ENCODE peak calls at places on chromosomes 13 and 19, in seven cellular contexts. J is fibroblast of pulmonary artery, D is IMR-90, C is astrocyte of the spinal cord, W is endothelial cell, B is dorsolateral prefrontal cortex, Y is heart left ventricle. U is an unnamed sample.

GRCh38 chr19:50779504-50780457 is 9.5 kb downstream of the GPR32 start:
- DNase-seq in J (no peak), D (no peak), C (no peak), W (no peak), B (no peak), Y (no peak), U (no peak)

GRCh38 chr13:109904218-109904617 is 117.8 kb upstream of the IRS2 start:
- DNase-seq in J (no peak), D (no peak), C (no peak), W (no peak), B (no peak), Y (no peak), U (no peak)

GRCh38 chr13:48302920-48303330 is 626 bp upstream of the RB1 start:
- DNase-seq in J (no peak), D (peak; percentile 37), C (no peak), W (no peak), B (no peak), Y (no peak), U (no peak)

GRCh38 chr19:38617764-38618589 is at the start of gene MAP4K1:
- DNase-seq in J (no peak), D (no peak), C (no peak), W (no peak), B (no peak), Y (peak; percentile 38), U (no peak)

GRCh38 chr13:114025432-114026127 is 51.7 kb upstream of the C13orf46 start:
- DNase-seq in J (peak; percentile 74), D (peak; percentile 78), C (peak; percentile 86), W (no peak), B (no peak), Y (peak; percentile 43), U (no peak)

GRCh38 chr13:18948664-18949488 is 232.7 kb downstream of the TUBA3C start:
- DNase-seq in J (no peak), D (no peak), C (no peak), W (no peak), B (no peak), Y (no peak), U (no peak)

GRCh38 chr13:97242755-97243497 is 20.8 kb downstream of the MBNL2 start:
- DNase-seq in J (no peak), D (no peak), C (no peak), W (no peak), B (peak; percentile 83), Y (peak; percentile 39), U (no peak)

GRCh38 chr19:31349160-31349881 is at the start of gene TSHZ3:
- DNase-seq in J (peak; percentile 92), D (peak; percentile 87), C (peak; percentile 94), W (peak; percentile 67), B (no peak), Y (peak; percentile 84), U (peak; percentile 67)

GRCh38 chr19:15538774-15539173 is 30.4 kb downstream of the CYP4F22 start:
- DNase-seq in J (peak; percentile 22), D (peak; percentile 4), C (no peak), W (no peak), B (no peak), Y (no peak), U (no peak)

GRCh38 chr13:111114362-111115050 is 604 bp upstream of the ARHGEF7 start:
- DNase-seq in J (peak; percentile 28), D (peak; percentile 43), C (no peak), W (peak; percentile 52), B (no peak), Y (peak; percentile 61), U (no peak)

GRCh38 chr19:2270157-2270571 is 11.8 kb downstream of the PEAK3 start:
- DNase-seq in J (no peak), D (no peak), C (no peak), W (no peak), B (no peak), Y (no peak), U (no peak)

GRCh38 chr19:10450853-10451609 is 30.7 kb downstream of the PDE4A start:
- DNase-seq in J (no peak), D (no peak), C (no peak), W (no peak), B (no peak), Y (no peak), U (no peak)

GRCh38 chr19:38952395-38953165 is 21.8 kb downstream of the MRPS12 start:
- DNase-seq in J (peak; percentile 16), D (peak; percentile 16), C (no peak), W (peak; percentile 53), B (no peak), Y (no peak), U (no peak)

GRCh38 chr19:10514211-10515145 is 2.8 kb downstream of the S1PR5 start:
- DNase-seq in J (no peak), D (no peak), C (no peak), W (peak; percentile 50), B (no peak), Y (no peak), U (no peak)

GRCh38 chr19:11010041-11010440 is 49.2 kb downstream of the SMARCA4 start:
- DNase-seq in J (no peak), D (no peak), C (no peak), W (no peak), B (no peak), Y (no peak), U (no peak)

GRCh38 chr13:111577956-111578595 is 257.6 kb downstream of the TEX29 start:
- DNase-seq in J (no peak), D (no peak), C (no peak), W (no peak), B (no peak), Y (no peak), U (no peak)

GRCh38 chr19:3357362-3357730 is 9.0 kb upstream of the NFIC start:
- DNase-seq in J (no peak), D (no peak), C (no peak), W (no peak), B (no peak), Y (no peak), U (no peak)

GRCh38 chr13:51714663-51715168 is 89.2 kb downstream of the DHRS12 start:
- DNase-seq in J (peak; percentile 34), D (peak; percentile 89), C (peak; percentile 64), W (no peak), B (no peak), Y (no peak), U (no peak)

GRCh38 chr13:94987081-94987480 is 274.7 kb upstream of the SOX21 start:
- DNase-seq in J (peak; percentile 63), D (no peak), C (no peak), W (no peak), B (no peak), Y (no peak), U (no peak)
- TF ChIP-seq CTCF in J (no peak), D (no peak), C (no peak), W (no peak), B (no peak), Y (no peak), U (no peak)

GRCh38 chr19:45346449-45346848 is 5.9 kb downstream of the KLC3 start:
- DNase-seq in J (no peak), D (no peak), C (no peak), W (no peak), B (no peak), Y (no peak), U (no peak)
- TF ChIP-seq CTCF in J (no peak), D (no peak), C (no peak), W (no peak), B (no peak), Y (no peak), U (no peak)

DNA sequence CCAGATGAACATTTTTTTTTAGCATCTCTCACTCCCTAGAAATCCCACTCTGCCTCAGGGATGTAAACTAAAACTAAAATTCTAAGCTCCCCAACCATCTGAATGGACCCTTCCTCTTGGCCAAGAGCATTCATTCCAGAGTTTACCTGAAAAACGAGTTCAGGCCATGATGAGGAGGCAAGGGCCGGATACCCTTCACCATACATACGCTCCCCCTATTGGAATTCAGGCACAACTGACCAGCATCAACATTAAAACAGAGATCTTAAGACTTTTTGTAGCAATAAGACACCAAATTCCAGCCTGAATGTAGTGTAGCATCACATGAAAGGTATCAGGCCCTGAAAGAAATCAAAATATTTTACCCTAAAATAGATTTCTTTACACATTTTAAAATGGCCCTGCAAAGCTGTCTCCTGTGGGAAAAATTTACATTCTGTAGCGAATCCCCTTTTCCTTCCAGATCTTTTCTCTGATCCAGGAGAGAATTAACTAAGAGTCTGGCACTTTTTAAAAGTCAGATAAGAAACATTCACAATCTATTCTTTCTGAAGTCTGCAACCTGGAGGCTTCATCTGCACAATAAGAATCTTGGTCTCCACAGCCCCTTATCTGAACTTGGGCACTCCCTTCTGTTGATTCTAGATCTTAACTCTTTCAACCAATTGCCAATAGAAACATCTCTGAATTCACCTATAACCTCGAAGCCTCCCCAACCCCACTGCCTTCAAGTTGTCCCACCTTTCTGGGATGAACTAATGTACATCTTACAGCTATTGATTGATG is 888.5 kb downstream of the UQCRFS1 start:
- DNase-seq in J (no peak), D (no peak), C (no peak), W (no peak), B (no peak), Y (no peak), U (no peak)
- TF ChIP-seq CTCF in J (peak; percentile 17), D (no peak), C (no peak), W (no peak), B (no peak), Y (no peak), U (peak; percentile 18)

GRCh38 chr19:20565321-20566018 is at the start of gene ZNF737:
- DNase-seq in J (peak; percentile 97), D (peak; percentile 91), C (peak; percentile 96), W (peak; percentile 90), B (peak; percentile 98), Y (peak; percentile 96), U (peak; percentile 96)
- TF ChIP-seq CTCF in J (peak; percentile 36), D (peak; percentile 9), C (peak; percentile 40), W (peak; percentile 18), B (peak; percentile 14), Y (peak; percentile 43), U (peak; percentile 36)

GRCh38 chr19:5052945-5053485 is 84.1 kb downstream of the KDM4B start:
- DNase-seq in J (no peak), D (no peak), C (no peak), W (no peak), B (no peak), Y (no peak), U (no peak)

GRCh38 chr19:5053661-5054060 is 84.7 kb downstream of the KDM4B start:
- DNase-seq in J (no peak), D (no peak), C (no peak), W (no peak), B (no peak), Y (no peak), U (no peak)

GRCh38 chr19:5051619-5052018 is 82.7 kb downstream of the KDM4B start:
- DNase-seq in J (no peak), D (no peak), C (no peak), W (no peak), B (no peak), Y (no peak), U (no peak)

GRCh38 chr19:5050905-5051304 is 82.0 kb downstream of the KDM4B start:
- DNase-seq in J (no peak), D (no peak), C (no peak), W (no peak), B (no peak), Y (no peak), U (no peak)

GRCh38 chr19:5052515-5052914 is 83.6 kb downstream of the KDM4B start:
- DNase-seq in J (no peak), D (no peak), C (no peak), W (no peak), B (no peak), Y (no peak), U (no peak)
- TF ChIP-seq CTCF in J (no peak), D (no peak), C (peak; percentile 30), W (no peak), B (no peak), Y (no peak), U (no peak)